ENCODE peak calls at places on chromosomes 5 and 9, in ten cellular contexts. U, P, X, H, A, Z, T, G, J and M are unnamed samples.

GRCh38 chr9:14216612-14217194 is 97.2 kb downstream of the NFIB start:
- DNase-seq in U (no peak), P (no peak), X (no peak), H (no peak), A (no peak), Z (no peak), T (no peak), G (no peak), J (no peak), M (no peak)

GRCh38 chr5:91074615-91075014 is 308.5 kb downstream of the ARRDC3 start:
- DNase-seq in U (no peak), P (no peak), X (no peak), H (peak; percentile 89), A (no peak), Z (no peak), T (no peak), G (no peak), J (no peak), M (peak; percentile 92)

GRCh38 chr5:116524966-116525365 is 49.7 kb downstream of the SEMA6A start:
- DNase-seq in U (no peak), P (no peak), X (no peak), H (no peak), A (no peak), Z (no peak), T (no peak), G (no peak), J (no peak), M (no peak)

GRCh38 chr5:178338126-178338749 is 105.6 kb upstream of the PHYKPL start:
- DNase-seq in U (no peak), P (no peak), X (no peak), H (no peak), A (no peak), Z (no peak), T (no peak), G (no peak), J (peak; percentile 57), M (no peak)

GRCh38 chr9:13665418-13666066 is 386.1 kb upstream of the MPDZ start:
- DNase-seq in U (no peak), P (no peak), X (no peak), H (peak; percentile 24), A (no peak), Z (no peak), T (peak; percentile 23), G (no peak), J (no peak), M (no peak)

GRCh38 chr5:60544162-60544561 is 155.8 kb downstream of the DEPDC1B start:
- DNase-seq in U (no peak), P (no peak), X (no peak), H (no peak), A (no peak), Z (no peak), T (no peak), G (no peak), J (no peak), M (no peak)

GRCh38 chr9:19430201-19430760 is 21.5 kb downstream of the ACER2 start:
- DNase-seq in U (no peak), P (no peak), X (no peak), H (no peak), A (no peak), Z (no peak), T (no peak), G (no peak), J (no peak), M (no peak)

GRCh38 chr9:127682351-127683136 is 24.2 kb upstream of the CFAP157 start:
- DNase-seq in U (no peak), P (no peak), X (no peak), H (no peak), A (no peak), Z (no peak), T (no peak), G (no peak), J (no peak), M (no peak)

GRCh38 chr5:115888027-115888426 is 46.3 kb downstream of the AP3S1 start:
- DNase-seq in U (no peak), P (no peak), X (no peak), H (peak; percentile 54), A (no peak), Z (no peak), T (no peak), G (no peak), J (no peak), M (no peak)

GRCh38 chr5:135458921-135459331 is 6.8 kb upstream of the TIFAB start:
- DNase-seq in U (no peak), P (no peak), X (peak; percentile 84), H (peak; percentile 35), A (no peak), Z (no peak), T (no peak), G (no peak), J (peak; percentile 91), M (no peak)

GRCh38 chr9:106846847-106847246 is 16.1 kb upstream of the ZNF462 start:
- DNase-seq in U (no peak), P (no peak), X (no peak), H (peak; percentile 34), A (no peak), Z (no peak), T (no peak), G (no peak), J (no peak), M (no peak)

GRCh38 chr9:121652037-121652837 is 803 bp downstream of the DAB2IP start:
- DNase-seq in U (no peak), P (peak; percentile 79), X (peak; percentile 51), H (no peak), A (no peak), Z (no peak), T (no peak), G (no peak), J (no peak), M (no peak)

GRCh38 chr9:121651014-121651294 is 480 bp upstream of the DAB2IP start:
- DNase-seq in U (no peak), P (no peak), X (no peak), H (no peak), A (no peak), Z (no peak), T (no peak), G (no peak), J (no peak), M (no peak)

GRCh38 chr9:121652838-121653231 is 1.4 kb downstream of the DAB2IP start:
- DNase-seq in U (no peak), P (no peak), X (no peak), H (no peak), A (no peak), Z (no peak), T (no peak), G (no peak), J (no peak), M (no peak)

GRCh38 chr9:121650220-121651013 is 1.0 kb upstream of the DAB2IP start:
- DNase-seq in U (peak; percentile 64), P (peak; percentile 98), X (peak; percentile 84), H (peak; percentile 56), A (no peak), Z (no peak), T (no peak), G (no peak), J (peak; percentile 72), M (no peak)

GRCh38 chr9:121651295-121652036 is at the start of gene DAB2IP:
- DNase-seq in U (peak; percentile 69), P (peak; percentile 90), X (peak; percentile 65), H (peak; percentile 39), A (no peak), Z (no peak), T (no peak), G (peak; percentile 47), J (peak; percentile 78), M (no peak)
- H3K27me3 ChIP-seq in U (no peaks in the 10 kb centered on the region), P (no peaks in the 10 kb centered on the region), X (peaks cover 6% of the 10 kb centered on the region), H (peaks cover 13% of the 10 kb centered on the region), A (no peaks in the 10 kb centered on the region), Z (no peaks in the 10 kb centered on the region), T (peaks cover 55% of the 10 kb centered on the region), G (no peaks in the 10 kb centered on the region), J (no peaks in the 10 kb centered on the region), M (peaks cover 3% of the 10 kb centered on the region)

GRCh38 chr9:81589819-81590218 is 99.5 kb downstream of the TLE1 start:
- DNase-seq in U (no peak), P (no peak), X (no peak), H (no peak), A (no peak), Z (no peak), T (no peak), G (no peak), J (no peak), M (no peak)

GRCh38 chr9:81591791-81592190 is 97.6 kb downstream of the TLE1 start:
- DNase-seq in U (no peak), P (no peak), X (peak; percentile 68), H (no peak), A (no peak), Z (no peak), T (no peak), G (no peak), J (no peak), M (no peak)

GRCh38 chr9:81592890-81593271 is 96.5 kb downstream of the TLE1 start:
- DNase-seq in U (peak; percentile 52), P (peak; percentile 72), X (peak; percentile 79), H (no peak), A (no peak), Z (peak; percentile 25), T (no peak), G (peak; percentile 76), J (no peak), M (no peak)

GRCh38 chr9:81589392-81589791 is 100.0 kb downstream of the TLE1 start:
- DNase-seq in U (no peak), P (no peak), X (no peak), H (no peak), A (no peak), Z (no peak), T (no peak), G (no peak), J (no peak), M (no peak)

GRCh38 chr9:81590688-81591087 is 98.7 kb downstream of the TLE1 start:
- DNase-seq in U (no peak), P (no peak), X (no peak), H (no peak), A (no peak), Z (no peak), T (no peak), G (no peak), J (no peak), M (no peak)
- TF ChIP-seq CTCF in U (no peak), P (no peak), X (no peak), H (no peak), A (no peak), Z (no peak), T (no peak), G (no peak), J (no peak), M (no peak)

DNA sequence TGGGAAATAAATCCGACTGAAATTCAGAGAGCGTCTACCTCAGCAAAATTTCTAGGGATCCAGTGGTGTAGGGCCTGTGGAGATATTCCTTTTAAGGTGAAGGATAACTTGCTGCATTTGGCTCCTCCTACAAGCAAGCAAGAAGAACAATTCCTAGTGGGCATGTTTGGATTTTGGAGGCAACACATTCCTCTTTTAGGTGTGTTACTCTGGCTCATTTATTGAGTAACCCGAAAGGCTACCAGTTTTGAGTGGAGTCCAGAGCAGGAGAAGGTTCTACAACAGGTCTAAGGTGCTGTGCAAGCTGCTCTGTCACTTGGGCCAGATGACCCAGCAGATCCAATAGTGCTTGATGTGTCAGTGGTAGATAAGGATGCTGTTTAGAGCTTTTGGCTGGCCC is 862.4 kb upstream of the CDH9 start:
- DNase-seq in U (no peak), P (no peak), X (no peak), H (no peak), A (no peak), Z (no peak), T (no peak), G (no peak), J (no peak), M (no peak)
- H3K4me3 ChIP-seq in U (no peak overlapping the region), P (no peak overlapping the region), X (no peak overlapping the region), H (no peak overlapping the region), A (no peak overlapping the region), Z (no peak overlapping the region), T (no peak overlapping the region), G (no peak overlapping the region), J (no peak overlapping the region), M (no peak overlapping the region)

GRCh38 chr9:124010665-124011321 is 775 bp upstream of the LHX2 start:
- DNase-seq in U (no peak), P (no peak), X (no peak), H (no peak), A (no peak), Z (no peak), T (no peak), G (no peak), J (peak; percentile 10), M (no peak)
- H3K27me3 ChIP-seq in U (peaks cover 64% of the 10 kb centered on the region), P (peaks cover 99% of the 10 kb centered on the region), X (peaks cover 100% of the 10 kb centered on the region), H (peaks cover 97% of the 10 kb centered on the region), A (no peaks in the 10 kb centered on the region), Z (peaks cover 9% of the 10 kb centered on the region), T (peaks cover 73% of the 10 kb centered on the region), G (peaks cover 100% of the 10 kb centered on the region), J (peaks cover 100% of the 10 kb centered on the region), M (peaks cover 99% of the 10 kb centered on the region)